ENCODE peak calls at places on chromosomes 4 and X, in four cellular contexts. Z, M, H and B are unnamed samples.

GRCh38 chrX:103758555-103758954 is 18.1 kb upstream of the PLP1 start:
- DNase-seq in Z (no peak), M (no peak), H (no peak), B (no peak)

GRCh38 chrX:101229155-101229554 is 9.6 kb downstream of the DRP2 start:
- DNase-seq in Z (peak), M (peak), H (no peak), B (no peak)

GRCh38 chr4:169225812-169226211 is 44.9 kb downstream of the SH3RF1 start:
- DNase-seq in Z (peak), M (peak), H (no peak), B (no peak)

GRCh38 chrX:134929813-134930212 is 61.0 kb upstream of the SMIM10 start:
- DNase-seq in Z (no peak), M (no peak), H (no peak), B (no peak)

GRCh38 chr4:89724716-89725115 is 112.2 kb downstream of the SNCA start:
- DNase-seq in Z (peak), M (peak), H (no peak), B (peak)

GRCh38 chrX:15750611-15751159 is 12.6 kb downstream of the CA5B start:
- DNase-seq in Z (no peak), M (peak), H (no peak), B (no peak)

GRCh38 chr4:154073107-154073817 is 284.4 kb upstream of the SFRP2 start:
- DNase-seq in Z (no peak), M (peak), H (no peak), B (no peak)

GRCh38 chrX:107483976-107484726 is 34.7 kb downstream of the FRMPD3 start:
- DNase-seq in Z (no peak), M (peak), H (peak), B (peak)

GRCh38 chr4:177461606-177462005 is 19.4 kb upstream of the AGA start:
- DNase-seq in Z (no peak), M (no peak), H (no peak), B (peak)

GRCh38 chrX:100413231-100413630 is 3.2 kb upstream of the PCDH19 start:
- DNase-seq in Z (peak), M (peak), H (no peak), B (peak)

DNA sequence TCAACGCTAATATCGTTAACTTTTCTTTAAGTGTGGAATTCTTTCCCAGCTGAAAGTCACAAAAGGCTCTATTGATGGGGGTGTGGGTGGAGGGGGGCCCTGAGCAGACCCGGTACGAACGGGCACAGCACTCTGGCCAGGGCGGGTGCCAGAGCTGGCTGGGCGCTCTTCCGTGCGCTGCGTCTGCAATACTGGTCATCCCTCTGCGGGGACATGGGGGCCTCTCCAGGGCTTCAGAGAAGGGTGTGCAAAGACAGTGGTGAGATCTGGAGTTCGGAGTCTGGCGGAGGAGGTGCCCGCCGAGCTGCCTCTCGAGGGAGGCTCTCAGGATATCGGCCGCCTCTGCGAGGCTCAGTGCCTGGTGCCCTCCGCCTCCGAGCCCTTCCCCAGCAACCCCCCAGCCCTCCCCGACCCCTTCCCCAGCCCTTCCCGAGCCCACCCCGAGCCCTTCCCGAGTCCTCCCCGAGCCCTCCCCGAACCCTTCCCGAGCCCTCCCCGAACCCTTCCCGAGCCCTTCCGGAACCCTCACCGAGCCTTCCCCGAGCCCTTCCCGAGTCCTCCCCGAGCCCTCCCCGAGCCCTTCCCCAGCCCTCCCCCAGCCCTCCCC is 34.3 kb downstream of the FGFRL1 start:
- DNase-seq in Z (no peak), M (no peak), H (no peak), B (no peak)
- H3K18ac ChIP-seq in Z (no peak), M (no peak), H (no peak), B (no peak)

GRCh38 chr4:112144546-112145325 is 518 bp upstream of the FAM241A start:
- DNase-seq in Z (no peak), M (no peak), H (no peak), B (no peak)

GRCh38 chr4:112145820-112146813 is 863 bp downstream of the FAM241A start:
- DNase-seq in Z (peak), M (peak), H (peak), B (peak)

GRCh38 chr4:112142152-112142551 is 3.1 kb upstream of the FAM241A start:
- DNase-seq in Z (no peak), M (no peak), H (no peak), B (no peak)

GRCh38 chr4:112147697-112148096 is 2.4 kb downstream of the FAM241A start:
- DNase-seq in Z (no peak), M (no peak), H (no peak), B (no peak)

GRCh38 chr4:112145326-112145819 is at the start of gene FAM241A:
- DNase-seq in Z (peak), M (peak), H (peak), B (peak)
- H4K91ac ChIP-seq in Z (no peak), M (peak), H (no peak), B (no peak)

GRCh38 chr4:98433608-98434198 is 172.5 kb downstream of the RAP1GDS1 start:
- DNase-seq in Z (no peak), M (no peak), H (no peak), B (no peak)

GRCh38 chr4:98434816-98435215 is 173.6 kb downstream of the RAP1GDS1 start:
- DNase-seq in Z (no peak), M (no peak), H (no peak), B (no peak)

GRCh38 chr4:98430708-98431403 is 169.7 kb downstream of the RAP1GDS1 start:
- DNase-seq in Z (peak), M (peak), H (no peak), B (peak)
- H3K27ac ChIP-seq in Z (peak), M (peak), H (no peak), B (no peak)

GRCh38 chrX:38871129-38872029 is 70.1 kb downstream of the MID1IP1 start:
- DNase-seq in Z (no peak), M (no peak), H (peak), B (no peak)
- H3K18ac ChIP-seq in Z (no peak), M (peak), H (peak), B (no peak)

GRCh38 chrX:12791253-12792228 is at the start of gene PRPS2:
- DNase-seq in Z (peak), M (peak), H (peak), B (no peak)
- H4K91ac ChIP-seq in Z (no peak), M (no peak), H (no peak), B (no peak)

DNA sequence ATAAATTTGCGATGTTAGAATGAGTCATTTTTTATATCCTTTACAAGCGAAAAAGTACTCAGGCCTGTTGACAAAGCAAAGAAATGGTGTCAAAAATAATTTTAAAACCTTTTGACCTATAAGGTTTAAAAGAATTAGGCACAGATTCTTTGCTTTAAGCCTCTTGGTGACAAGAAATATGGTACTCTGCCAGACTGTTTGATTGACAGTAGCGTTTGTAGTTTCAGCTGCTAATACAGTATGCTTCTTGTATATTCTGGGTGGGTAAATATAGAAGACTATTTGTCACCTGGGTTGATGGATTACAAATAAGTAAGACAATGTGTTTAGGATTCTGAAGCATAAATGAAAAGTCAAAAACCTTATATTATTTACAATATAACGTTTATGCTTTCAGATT is 193.1 kb upstream of the PITX2 start:
- DNase-seq in Z (no peak), M (no peak), H (no peak), B (no peak)
- H3K27ac ChIP-seq in Z (no peak), M (no peak), H (no peak), B (no peak)

GRCh38 chr4:4843651-4844291 is 15.7 kb upstream of the MSX1 start:
- DNase-seq in Z (no peak), M (no peak), H (no peak), B (no peak)
- H3K18ac ChIP-seq in Z (no peak), M (no peak), H (no peak), B (no peak)

GRCh38 chr4:6782147-6782845 is at the start of gene KIAA0232:
- DNase-seq in Z (peak), M (peak), H (peak), B (peak)

GRCh38 chr4:6785572-6785925 is 3.0 kb downstream of the KIAA0232 start:
- DNase-seq in Z (no peak), M (no peak), H (no peak), B (no peak)

GRCh38 chr4:6782846-6783110 is 251 bp downstream of the KIAA0232 start:
- DNase-seq in Z (no peak), M (no peak), H (no peak), B (no peak)

GRCh38 chr4:6781561-6781960 is 966 bp upstream of the KIAA0232 start:
- DNase-seq in Z (no peak), M (no peak), H (no peak), B (no peak)

DNA sequence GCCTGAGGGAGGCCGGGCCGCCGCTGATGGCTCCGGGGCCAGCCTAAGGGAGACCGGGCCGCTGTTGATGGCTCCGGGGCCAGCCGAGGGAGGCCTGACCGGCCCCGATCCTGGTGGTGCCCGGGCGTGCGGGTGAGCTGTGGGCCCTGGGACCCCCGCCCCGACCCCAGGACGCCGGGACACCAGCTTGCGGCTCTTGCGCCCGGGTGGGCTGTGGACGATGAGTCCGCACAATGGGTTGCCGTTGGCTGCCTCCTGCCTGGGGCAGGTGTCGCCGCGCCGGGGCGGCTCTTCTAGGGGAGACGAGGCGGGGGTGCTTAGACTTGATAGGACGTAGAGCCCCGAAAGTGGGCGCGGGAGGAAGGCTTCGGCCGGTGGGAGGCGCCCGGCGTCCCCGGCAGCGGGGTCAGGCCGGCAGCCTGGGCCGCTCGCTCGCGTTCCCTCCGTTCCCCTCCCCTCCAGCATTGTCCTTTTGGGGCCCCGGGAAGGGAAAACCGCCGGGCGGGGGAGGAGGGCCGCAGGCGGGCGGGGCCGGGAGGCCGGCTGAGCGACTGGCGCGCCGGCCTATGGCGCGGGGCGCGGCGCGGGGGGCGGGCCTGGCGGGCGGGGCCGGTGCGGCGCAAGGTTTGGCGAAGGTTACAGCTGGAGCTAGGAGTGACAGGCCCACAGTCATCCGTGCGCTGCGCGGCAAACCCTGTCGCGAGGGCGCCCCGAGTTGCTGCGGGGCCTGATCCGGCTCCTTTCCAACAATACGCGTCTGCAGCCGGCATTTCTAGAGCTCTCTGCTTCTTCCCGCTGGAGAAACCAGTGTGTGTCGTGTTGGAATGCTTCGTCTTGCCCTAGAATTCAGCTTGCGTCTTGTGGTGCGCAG is 819 bp downstream of the KIAA0232 start:
- DNase-seq in Z (peak), M (peak), H (peak), B (peak)
- H4K91ac ChIP-seq in Z (peak), M (peak), H (no peak), B (peak)

DNA sequence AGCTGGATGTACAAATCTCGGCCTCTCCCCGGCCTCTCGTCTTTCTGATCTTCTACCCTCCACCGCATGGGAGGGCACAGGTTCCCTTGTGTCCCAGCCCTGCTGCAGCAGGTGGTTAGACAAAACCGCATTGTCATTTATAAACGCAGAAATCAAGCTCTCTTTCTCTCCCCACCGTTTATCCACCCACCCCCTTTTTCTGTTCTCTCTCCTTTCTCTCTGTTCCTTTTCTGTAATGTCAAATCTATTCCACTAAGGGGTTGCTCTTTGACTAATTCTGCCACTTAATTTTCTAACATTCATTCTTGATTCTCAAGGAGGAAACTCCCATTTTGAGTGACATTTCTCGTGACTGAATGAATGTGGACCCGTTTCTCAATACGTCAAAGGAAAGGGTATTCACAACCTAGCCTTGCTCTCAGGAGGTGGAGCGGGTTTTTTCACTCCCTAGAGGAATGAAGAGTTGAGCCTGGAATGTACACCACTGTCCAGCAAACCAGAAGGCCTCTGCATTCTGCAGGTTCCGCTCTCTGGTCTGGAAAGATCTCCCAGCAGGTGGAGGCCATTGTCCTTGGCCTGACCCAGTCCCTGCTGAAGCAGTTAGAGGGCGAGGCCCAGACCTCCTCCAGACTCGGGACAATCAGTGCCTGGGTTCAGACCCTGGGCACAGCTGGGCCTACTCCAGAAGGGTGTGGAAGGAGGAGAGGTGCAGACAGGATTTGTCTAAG is 70.9 kb upstream of the ENPP6 start:
- DNase-seq in Z (no peak), M (no peak), H (no peak), B (peak)
- H3K27ac ChIP-seq in Z (no peak), M (no peak), H (no peak), B (no peak)